ENCODE peak calls at places on chromosomes 13 and 19, in ten cellular contexts. I, E, O, T, V, M, F, G, K and U are unnamed samples.

GRCh38 chr19:2469102-2469914 is 6.6 kb upstream of the GADD45B start:
- DNase-seq in I (peak), E (no peak), O (peak), T (peak), V (no peak), M (peak), F (peak), G (no peak), K (no peak), U (peak)

GRCh38 chr19:13880059-13880672 is 3.2 kb downstream of the NANOS3 start:
- DNase-seq in I (peak), E (peak), O (peak), T (peak), V (peak), M (peak), F (peak), G (peak), K (peak), U (peak)

GRCh38 chr19:43675269-43675879 is 5.4 kb upstream of the PLAUR start:
- DNase-seq in I (peak), E (no peak), O (peak), T (peak), V (no peak), M (no peak), F (peak), G (no peak), K (no peak), U (no peak)

GRCh38 chr13:41720839-41721561 is 239.9 kb downstream of the VWA8 start:
- DNase-seq in I (no peak), E (no peak), O (no peak), T (no peak), V (no peak), M (no peak), F (peak), G (no peak), K (no peak), U (no peak)

GRCh38 chr13:36571444-36571843 is 102.4 kb upstream of the SERTM1 start:
- DNase-seq in I (no peak), E (no peak), O (no peak), T (no peak), V (no peak), M (no peak), F (no peak), G (no peak), K (no peak), U (no peak)

GRCh38 chr13:50123002-50123401 is 107.8 kb downstream of the KCNRG start:
- DNase-seq in I (no peak), E (no peak), O (peak), T (no peak), V (no peak), M (no peak), F (no peak), G (no peak), K (no peak), U (no peak)

GRCh38 chr13:97433727-97434416 is at the start of gene RAP2A:
- DNase-seq in I (peak), E (peak), O (peak), T (peak), V (peak), M (peak), F (peak), G (peak), K (peak), U (peak)

GRCh38 chr13:40615619-40616018 is 50.8 kb downstream of the FOXO1 start:
- DNase-seq in I (no peak), E (no peak), O (no peak), T (no peak), V (no peak), M (no peak), F (no peak), G (no peak), K (no peak), U (no peak)

GRCh38 chr13:44967656-44968451 is 21.4 kb downstream of the NUFIP1 start:
- DNase-seq in I (no peak), E (no peak), O (no peak), T (peak), V (no peak), M (no peak), F (no peak), G (no peak), K (no peak), U (no peak)

GRCh38 chr13:113633485-113633873 is 24.5 kb downstream of the ATP4B start:
- DNase-seq in I (no peak), E (no peak), O (no peak), T (no peak), V (no peak), M (no peak), F (no peak), G (no peak), K (no peak), U (no peak)

GRCh38 chr19:13764821-13765394 is 586 bp downstream of the MRI1 start:
- DNase-seq in I (peak), E (no peak), O (peak), T (no peak), V (peak), M (peak), F (no peak), G (peak), K (no peak), U (no peak)

GRCh38 chr13:48977973-48978372 is 2.3 kb downstream of the FNDC3A start:
- DNase-seq in I (peak), E (no peak), O (no peak), T (peak), V (no peak), M (no peak), F (peak), G (no peak), K (no peak), U (peak)

GRCh38 chr13:50589651-50590054 is 253.8 kb downstream of the DLEU7 start:
- DNase-seq in I (peak), E (no peak), O (no peak), T (peak), V (no peak), M (no peak), F (peak), G (no peak), K (no peak), U (peak)

GRCh38 chr19:6694147-6694815 is 24.3 kb upstream of the TNFSF14 start:
- DNase-seq in I (no peak), E (no peak), O (no peak), T (no peak), V (no peak), M (no peak), F (no peak), G (no peak), K (no peak), U (no peak)

GRCh38 chr13:77325371-77325941 is 1.4 kb downstream of the MYCBP2 start:
- DNase-seq in I (peak), E (no peak), O (peak), T (peak), V (no peak), M (no peak), F (peak), G (no peak), K (no peak), U (peak)

GRCh38 chr19:54430306-54431254 is 15.3 kb downstream of the TTYH1 start:
- DNase-seq in I (peak), E (peak), O (peak), T (no peak), V (peak), M (peak), F (peak), G (no peak), K (no peak), U (peak)

GRCh38 chr19:51019544-51019925 is at the start of gene KLK10:
- DNase-seq in I (no peak), E (no peak), O (no peak), T (no peak), V (no peak), M (no peak), F (no peak), G (no peak), K (no peak), U (no peak)

GRCh38 chr19:19485161-19485997 is 30.0 kb downstream of the TSSK6 start:
- DNase-seq in I (peak), E (peak), O (no peak), T (no peak), V (no peak), M (no peak), F (peak), G (no peak), K (no peak), U (peak)